ENCODE peak calls at places on chromosome 7, in six cellular contexts. J, C, Z, T, Q and H are unnamed samples.
A peak's percentile ranks its signal among the peaks of the same experiment; 100 is the strongest.

GRCh38 chr7:151623766-151624165 is 104.1 kb upstream of the RHEB start:
- DNase-seq in J (no peak), C (no peak), Z (no peak), T (no peak), Q (no peak), H (no peak)

GRCh38 chr7:13518738-13519137 is 470.7 kb downstream of the ETV1 start:
- DNase-seq in J (no peak), C (no peak), Z (no peak), T (no peak), Q (no peak), H (no peak)

GRCh38 chr7:45718464-45719330 is 144.5 kb downstream of the ADCY1 start:
- DNase-seq in J (peak; percentile 44), C (no peak), Z (no peak), T (no peak), Q (peak; percentile 75), H (no peak)

GRCh38 chr7:100486111-100486636 is 2.4 kb downstream of the NYAP1 start:
- DNase-seq in J (no peak), C (no peak), Z (no peak), T (no peak), Q (no peak), H (no peak)

GRCh38 chr7:55427800-55428199 is 62.7 kb downstream of the LANCL2 start:
- DNase-seq in J (no peak), C (no peak), Z (no peak), T (no peak), Q (no peak), H (no peak)

GRCh38 chr7:149690688-149691446 is 82.5 kb downstream of the ZNF467 start:
- DNase-seq in J (no peak), C (peak; percentile 67), Z (no peak), T (peak; percentile 37), Q (no peak), H (no peak)

GRCh38 chr7:92973293-92973731 is 136.9 kb upstream of the CDK6 start:
- DNase-seq in J (no peak), C (no peak), Z (no peak), T (no peak), Q (no peak), H (no peak)

GRCh38 chr7:66748791-66749190 is 8.3 kb downstream of the RABGEF1 start:
- DNase-seq in J (no peak), C (peak; percentile 83), Z (no peak), T (peak; percentile 93), Q (peak; percentile 53), H (no peak)

GRCh38 chr7:118583651-118584050 is 359.1 kb downstream of the ANKRD7 start:
- DNase-seq in J (no peak), C (no peak), Z (no peak), T (no peak), Q (no peak), H (no peak)

GRCh38 chr7:123607423-123607975 is 5.9 kb downstream of the ASB15 start:
- DNase-seq in J (no peak), C (no peak), Z (no peak), T (no peak), Q (no peak), H (no peak)

GRCh38 chr7:107234436-107234835 is 65.6 kb downstream of the HBP1 start:
- DNase-seq in J (no peak), C (no peak), Z (no peak), T (no peak), Q (no peak), H (no peak)

GRCh38 chr7:84331665-84332064 is 137.1 kb upstream of the SEMA3A start:
- DNase-seq in J (no peak), C (no peak), Z (no peak), T (no peak), Q (no peak), H (no peak)

GRCh38 chr7:42494722-42495121 is 257.7 kb upstream of the GLI3 start:
- DNase-seq in J (no peak), C (no peak), Z (no peak), T (peak; percentile 16), Q (peak; percentile 80), H (no peak)

GRCh38 chr7:157992511-157993160 is 595.0 kb downstream of the PTPRN2 start:
- DNase-seq in J (no peak), C (no peak), Z (no peak), T (no peak), Q (no peak), H (no peak)

GRCh38 chr7:25288536-25289283 is 60.4 kb upstream of the NPVF start:
- DNase-seq in J (no peak), C (no peak), Z (no peak), T (no peak), Q (peak; percentile 88), H (peak; percentile 5)

GRCh38 chr7:151757274-151757673 is 119.6 kb downstream of the PRKAG2 start:
- DNase-seq in J (no peak), C (no peak), Z (no peak), T (no peak), Q (no peak), H (no peak)

GRCh38 chr7:32958046-32959025 is 1.1 kb downstream of the FKBP9 start:
- DNase-seq in J (no peak), C (peak; percentile 48), Z (peak; percentile 57), T (peak; percentile 43), Q (no peak), H (no peak)

GRCh38 chr7:16926283-16926682 is 44.5 kb upstream of the AGR3 start:
- DNase-seq in J (no peak), C (peak; percentile 37), Z (peak; percentile 39), T (no peak), Q (no peak), H (no peak)

GRCh38 chr7:142012825-142013506 is 17.3 kb downstream of the MGAM start:
- DNase-seq in J (no peak), C (no peak), Z (no peak), T (no peak), Q (no peak), H (no peak)

GRCh38 chr7:137879357-137880158 is 32.8 kb upstream of the DGKI start:
- DNase-seq in J (no peak), C (no peak), Z (no peak), T (no peak), Q (no peak), H (no peak)

GRCh38 chr7:22422831-22423615 is 66.1 kb upstream of the RAPGEF5 start:
- DNase-seq in J (no peak), C (no peak), Z (no peak), T (no peak), Q (no peak), H (no peak)

GRCh38 chr7:641269-641671 is 85.2 kb upstream of the DNAAF5 start:
- DNase-seq in J (no peak), C (no peak), Z (no peak), T (no peak), Q (no peak), H (no peak)

GRCh38 chr7:7719235-7719634 is 828 bp upstream of the RPA3 start:
- DNase-seq in J (no peak), C (peak; percentile 56), Z (peak; percentile 18), T (peak; percentile 25), Q (no peak), H (no peak)

GRCh38 chr7:17526621-17527020 is 228.2 kb downstream of the AHR start:
- DNase-seq in J (no peak), C (no peak), Z (no peak), T (no peak), Q (no peak), H (no peak)

GRCh38 chr7:99036531-99037175 is 107.3 kb downstream of the SMURF1 start:
- DNase-seq in J (no peak), C (no peak), Z (no peak), T (no peak), Q (no peak), H (no peak)

GRCh38 chr7:8937204-8937603 is 503.8 kb downstream of the NXPH1 start:
- DNase-seq in J (no peak), C (no peak), Z (no peak), T (no peak), Q (no peak), H (no peak)

GRCh38 chr7:50404392-50404791 is 45.8 kb downstream of the FIGNL1 start:
- DNase-seq in J (no peak), C (no peak), Z (no peak), T (no peak), Q (no peak), H (no peak)

GRCh38 chr7:100087055-100087750 is 1.6 kb upstream of the COPS6 start:
- DNase-seq in J (no peak), C (peak; percentile 50), Z (no peak), T (no peak), Q (no peak), H (no peak)

GRCh38 chr7:141071260-141071854 is 2.5 kb upstream of the TMEM178B start:
- DNase-seq in J (peak; percentile 69), C (peak; percentile 65), Z (peak; percentile 10), T (peak; percentile 53), Q (no peak), H (peak; percentile 40)

GRCh38 chr7:89385414-89385813 is 589.9 kb upstream of the TEX47 start:
- DNase-seq in J (no peak), C (no peak), Z (no peak), T (no peak), Q (no peak), H (no peak)
- H3K27ac ChIP-seq in J (no peak overlapping the region), C (no peak overlapping the region), Z (no peak overlapping the region), T (no peak overlapping the region), Q (no peak overlapping the region), H (no peak overlapping the region)

GRCh38 chr7:159071260-159071659 is 73.4 kb downstream of the VIPR2 start:
- DNase-seq in J (peak; percentile 18), C (no peak), Z (no peak), T (no peak), Q (peak; percentile 62), H (no peak)

GRCh38 chr7:159066816-159067601 is 77.7 kb downstream of the VIPR2 start:
- DNase-seq in J (peak; percentile 13), C (no peak), Z (no peak), T (no peak), Q (peak; percentile 89), H (no peak)

GRCh38 chr7:159067870-159068787 is 76.5 kb downstream of the VIPR2 start:
- DNase-seq in J (peak; percentile 50), C (no peak), Z (peak; percentile 27), T (peak; percentile 28), Q (peak; percentile 93), H (peak; percentile 4)

GRCh38 chr7:159068893-159069448 is 75.7 kb downstream of the VIPR2 start:
- DNase-seq in J (peak; percentile 32), C (no peak), Z (no peak), T (no peak), Q (peak; percentile 87), H (no peak)

GRCh38 chr7:159070422-159071148 is 74.1 kb downstream of the VIPR2 start:
- DNase-seq in J (peak; percentile 8), C (no peak), Z (no peak), T (no peak), Q (peak; percentile 62), H (no peak)
- H3K27ac ChIP-seq in J (no peak overlapping the region), C (no peak overlapping the region), Z (no peak overlapping the region), T (no peak overlapping the region), Q (no peak overlapping the region), H (no peak overlapping the region)

GRCh38 chr7:78194609-78195008 is 396.0 kb downstream of the PHTF2 start:
- DNase-seq in J (no peak), C (no peak), Z (no peak), T (no peak), Q (no peak), H (no peak)
- H3K27ac ChIP-seq in J (no peak overlapping the region), C (no peak overlapping the region), Z (no peak overlapping the region), T (no peak overlapping the region), Q (no peak overlapping the region), H (no peak overlapping the region)

DNA sequence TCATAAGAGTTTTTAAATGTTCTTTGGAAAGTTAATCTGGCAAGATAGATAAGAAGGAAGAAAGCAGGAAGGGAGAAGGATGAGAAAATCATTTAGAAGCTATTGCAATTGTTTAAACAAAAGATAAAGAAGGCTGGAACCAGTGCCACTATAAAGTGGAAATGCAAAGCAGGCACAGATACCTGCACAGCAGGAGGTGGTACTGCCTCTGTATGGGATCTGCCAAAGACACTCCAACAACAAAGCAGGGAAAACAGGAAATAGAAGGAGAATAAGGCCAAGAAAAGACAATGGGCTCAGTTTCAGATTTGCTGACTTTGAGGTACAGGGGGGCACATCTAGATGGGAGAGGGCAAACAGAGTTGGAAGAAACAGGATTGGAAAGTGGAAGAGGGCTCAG is 138.6 kb downstream of the PPP1R17 start:
- DNase-seq in J (no peak), C (no peak), Z (no peak), T (no peak), Q (no peak), H (no peak)
- H3K27ac ChIP-seq in J (no peak overlapping the region), C (no peak overlapping the region), Z (no peak overlapping the region), T (no peak overlapping the region), Q (no peak overlapping the region), H (no peak overlapping the region)